ENCODE peak calls at places on chromosomes 16 and 17, in ten cellular contexts. F, M, H, A, W, K, T, Z, U and Q are unnamed samples.

GRCh38 chr16:23575834-23576233 is 18.3 kb downstream of the UBFD1 start:
- DNase-seq in U (no peak), M (no peak), F (no peak), A (no peak), K (no peak), Z (no peak), W (peak), T (no peak), H (no peak), Q (no peak)

GRCh38 chr17:45248132-45248936 is 13.6 kb downstream of the SPATA32 start:
- DNase-seq in M (peak), A (peak), H (peak), U (peak), Z (no peak), T (peak), K (peak), F (peak), W (peak), Q (peak)

GRCh38 chr17:56269509-56269908 is 116.2 kb downstream of the ANKFN1 start:
- DNase-seq in K (no peak), W (no peak), M (no peak), T (no peak), U (no peak), Z (no peak), H (no peak), F (no peak), A (no peak), Q (no peak)

GRCh38 chr17:78019367-78019975 is 61.0 kb downstream of the TNRC6C start:
- DNase-seq in F (no peak), A (no peak), K (peak), M (no peak), W (peak), H (no peak), T (no peak), U (no peak), Z (no peak), Q (peak)

GRCh38 chr17:79597040-79597439 is 13.8 kb downstream of the RBFOX3 start:
- DNase-seq in F (no peak), W (no peak), A (no peak), Z (no peak), M (no peak), T (no peak), H (no peak), K (no peak), U (no peak), Q (no peak)

GRCh38 chr17:75011788-75012319 is 616 bp upstream of the MRPL58 start:
- DNase-seq in U (no peak), H (peak), M (peak), Z (no peak), T (no peak), K (no peak), A (no peak), F (no peak), W (no peak), Q (no peak)

GRCh38 chr16:48524348-48525200 is 85.4 kb downstream of the N4BP1 start:
- DNase-seq in T (no peak), H (no peak), K (no peak), Z (no peak), F (no peak), A (no peak), M (no peak), W (no peak), U (no peak), Q (no peak)

GRCh38 chr17:45220079-45220478 is 1.6 kb upstream of the FMNL1 start:
- DNase-seq in T (no peak), Z (no peak), F (no peak), U (no peak), K (no peak), W (no peak), H (no peak), A (no peak), M (no peak), Q (no peak)

GRCh38 chr16:11175850-11176341 is 80.1 kb downstream of the SOCS1 start:
- DNase-seq in M (no peak), A (no peak), F (peak), U (peak), T (no peak), Z (no peak), K (no peak), H (no peak), W (peak), Q (peak)